ENCODE peak calls at places on chromosomes 13 and 19, in eight cellular contexts. S, P, O, T, R, C, N and H are unnamed samples.

GRCh38 chr19:16368385-16369305 is 44.0 kb downstream of the KLF2 start:
- DNase-seq in S (no peak), P (no peak), O (peak), T (no peak), R (no peak), C (no peak), N (no peak), H (peak)

GRCh38 chr13:33188093-33188882 is 97.3 kb downstream of the STARD13 start:
- DNase-seq in S (peak), P (no peak), O (no peak), T (no peak), R (peak), C (peak), N (no peak), H (no peak)

GRCh38 chr13:25691654-25692053 is 319.9 kb downstream of the ATP8A2 start:
- DNase-seq in S (no peak), P (no peak), O (no peak), T (no peak), R (no peak), C (no peak), N (no peak), H (no peak)

GRCh38 chr19:3671680-3672574 is 28.3 kb downstream of the PIP5K1C start:
- DNase-seq in S (peak), P (no peak), O (no peak), T (no peak), R (peak), C (peak), N (no peak), H (no peak)

GRCh38 chr19:12772323-12772722 is 3.0 kb downstream of the HOOK2 start:
- DNase-seq in S (no peak), P (no peak), O (no peak), T (no peak), R (peak), C (no peak), N (no peak), H (no peak)

GRCh38 chr13:30119476-30119875 is 187.9 kb downstream of the KATNAL1 start:
- DNase-seq in S (peak), P (no peak), O (no peak), T (no peak), R (peak), C (peak), N (no peak), H (no peak)

GRCh38 chr13:105848494-105848893 is 687.0 kb downstream of the EFNB2 start:
- DNase-seq in S (no peak), P (no peak), O (no peak), T (no peak), R (no peak), C (no peak), N (no peak), H (no peak)

GRCh38 chr19:29836409-29836825 is 24.6 kb downstream of the CCNE1 start:
- DNase-seq in S (no peak), P (no peak), O (no peak), T (no peak), R (no peak), C (no peak), N (no peak), H (no peak)

GRCh38 chr19:17860993-17861360 is 1.3 kb downstream of the RPL18A start:
- DNase-seq in S (no peak), P (no peak), O (no peak), T (no peak), R (no peak), C (no peak), N (no peak), H (no peak)

GRCh38 chr13:47252627-47253026 is 355.8 kb upstream of the HTR2A start:
- DNase-seq in S (no peak), P (no peak), O (no peak), T (no peak), R (peak), C (no peak), N (no peak), H (no peak)

GRCh38 chr13:22517544-22517943 is 663.2 kb upstream of the SGCG start:
- DNase-seq in S (no peak), P (no peak), O (no peak), T (no peak), R (no peak), C (no peak), N (no peak), H (no peak)

GRCh38 chr13:25939961-25940687 is 111.7 kb downstream of the SHISA2 start:
- DNase-seq in S (peak), P (no peak), O (no peak), T (no peak), R (no peak), C (no peak), N (no peak), H (no peak)

GRCh38 chr13:76189882-76190519 is 553.9 kb downstream of the LMO7 start:
- DNase-seq in S (no peak), P (no peak), O (no peak), T (no peak), R (no peak), C (no peak), N (no peak), H (no peak)

GRCh38 chr13:98225036-98225940 is 48.2 kb upstream of the RNF113B start:
- DNase-seq in S (no peak), P (no peak), O (no peak), T (no peak), R (no peak), C (no peak), N (no peak), H (no peak)

GRCh38 chr19:1884719-1885334 is 469 bp downstream of the ABHD17A start:
- DNase-seq in S (no peak), P (no peak), O (no peak), T (no peak), R (peak), C (no peak), N (peak), H (no peak)

GRCh38 chr13:79775830-79776229 is 294.9 kb downstream of the NDFIP2 start:
- DNase-seq in S (peak), P (no peak), O (no peak), T (no peak), R (peak), C (peak), N (no peak), H (no peak)